ENCODE peak calls at places on chromosomes 6 and 20, in ten cellular contexts. One of them, this sample, is unnamed.

GRCh38 chr20:17634666-17635319 is 47.2 kb downstream of the RRBP1 start:
- DNase-seq in fibroblast of the aortic adventitia: no peak
- DNase-seq in NCI-H2081: no peak
- DNase-seq in GM10248: no peak
- DNase-seq in left cardiac atrium: peak
- DNase-seq in activated naive CD4-positive, alpha-beta T cell: no peak
- DNase-seq in lung: no peak
- DNase-seq in NAMALWA: no peak
- DNase-seq in CD8-positive, alpha-beta memory T cell: no peak
- DNase-seq in HTR-8/SVneo: no peak
- DNase-seq in this sample: no peak

GRCh38 chr20:21361266-21361665 is 36.1 kb downstream of the NKX2-4 start:
- DNase-seq in fibroblast of the aortic adventitia: no peak
- DNase-seq in NCI-H2081: no peak
- DNase-seq in GM10248: no peak
- DNase-seq in left cardiac atrium: no peak
- DNase-seq in activated naive CD4-positive, alpha-beta T cell: no peak
- DNase-seq in lung: no peak
- DNase-seq in NAMALWA: no peak
- DNase-seq in CD8-positive, alpha-beta memory T cell: no peak
- DNase-seq in HTR-8/SVneo: no peak
- DNase-seq in this sample: no peak

GRCh38 chr20:5198651-5198924 is 71.8 kb downstream of the CDS2 start:
- DNase-seq in fibroblast of the aortic adventitia: no peak
- DNase-seq in NCI-H2081: no peak
- DNase-seq in GM10248: no peak
- DNase-seq in left cardiac atrium: no peak
- DNase-seq in activated naive CD4-positive, alpha-beta T cell: no peak
- DNase-seq in lung: no peak
- DNase-seq in NAMALWA: no peak
- DNase-seq in CD8-positive, alpha-beta memory T cell: no peak
- DNase-seq in HTR-8/SVneo: no peak
- DNase-seq in this sample: no peak

GRCh38 chr20:13458860-13459451 is 179.8 kb downstream of the TASP1 start:
- DNase-seq in fibroblast of the aortic adventitia: peak
- DNase-seq in NCI-H2081: peak
- DNase-seq in GM10248: peak
- DNase-seq in left cardiac atrium: no peak
- DNase-seq in activated naive CD4-positive, alpha-beta T cell: no peak
- DNase-seq in lung: no peak
- DNase-seq in NAMALWA: peak
- DNase-seq in CD8-positive, alpha-beta memory T cell: no peak
- DNase-seq in HTR-8/SVneo: peak
- DNase-seq in this sample: no peak

GRCh38 chr20:16317445-16318362 is 255.5 kb downstream of the KIF16B start:
- DNase-seq in fibroblast of the aortic adventitia: no peak
- DNase-seq in NCI-H2081: no peak
- DNase-seq in GM10248: no peak
- DNase-seq in left cardiac atrium: no peak
- DNase-seq in activated naive CD4-positive, alpha-beta T cell: no peak
- DNase-seq in lung: no peak
- DNase-seq in NAMALWA: no peak
- DNase-seq in CD8-positive, alpha-beta memory T cell: no peak
- DNase-seq in HTR-8/SVneo: no peak
- DNase-seq in this sample: no peak

GRCh38 chr6:95365454-95365853 is 211.9 kb upstream of the MANEA start:
- DNase-seq in fibroblast of the aortic adventitia: no peak
- DNase-seq in NCI-H2081: no peak
- DNase-seq in GM10248: no peak
- DNase-seq in left cardiac atrium: no peak
- DNase-seq in activated naive CD4-positive, alpha-beta T cell: no peak
- DNase-seq in lung: no peak
- DNase-seq in NAMALWA: no peak
- DNase-seq in CD8-positive, alpha-beta memory T cell: no peak
- DNase-seq in HTR-8/SVneo: no peak
- DNase-seq in this sample: no peak

GRCh38 chr6:25392372-25392771 is 113.2 kb downstream of the CARMIL1 start:
- DNase-seq in fibroblast of the aortic adventitia: no peak
- DNase-seq in NCI-H2081: no peak
- DNase-seq in GM10248: no peak
- DNase-seq in left cardiac atrium: no peak
- DNase-seq in activated naive CD4-positive, alpha-beta T cell: no peak
- DNase-seq in lung: no peak
- DNase-seq in NAMALWA: no peak
- DNase-seq in CD8-positive, alpha-beta memory T cell: no peak
- DNase-seq in HTR-8/SVneo: no peak
- DNase-seq in this sample: no peak

GRCh38 chr6:101722481-101722880 is 329.0 kb downstream of the GRIK2 start:
- DNase-seq in fibroblast of the aortic adventitia: peak
- DNase-seq in NCI-H2081: no peak
- DNase-seq in GM10248: no peak
- DNase-seq in left cardiac atrium: no peak
- DNase-seq in activated naive CD4-positive, alpha-beta T cell: no peak
- DNase-seq in lung: no peak
- DNase-seq in NAMALWA: no peak
- DNase-seq in CD8-positive, alpha-beta memory T cell: no peak
- DNase-seq in HTR-8/SVneo: no peak
- DNase-seq in this sample: no peak

GRCh38 chr20:3616250-3616649 is 46.9 kb downstream of the GFRA4 start:
- DNase-seq in fibroblast of the aortic adventitia: peak
- DNase-seq in NCI-H2081: no peak
- DNase-seq in GM10248: no peak
- DNase-seq in left cardiac atrium: no peak
- DNase-seq in activated naive CD4-positive, alpha-beta T cell: no peak
- DNase-seq in lung: peak
- DNase-seq in NAMALWA: no peak
- DNase-seq in CD8-positive, alpha-beta memory T cell: no peak
- DNase-seq in HTR-8/SVneo: peak
- DNase-seq in this sample: no peak

GRCh38 chr6:27611451-27611850 is 138.5 kb upstream of the ZNF184 start:
- DNase-seq in fibroblast of the aortic adventitia: no peak
- DNase-seq in NCI-H2081: no peak
- DNase-seq in GM10248: no peak
- DNase-seq in left cardiac atrium: no peak
- DNase-seq in activated naive CD4-positive, alpha-beta T cell: no peak
- DNase-seq in lung: no peak
- DNase-seq in NAMALWA: no peak
- DNase-seq in CD8-positive, alpha-beta memory T cell: no peak
- DNase-seq in HTR-8/SVneo: no peak
- DNase-seq in this sample: no peak

GRCh38 chr20:52983726-52984450 is 11.7 kb downstream of the TSHZ2 start:
- DNase-seq in fibroblast of the aortic adventitia: no peak
- DNase-seq in NCI-H2081: no peak
- DNase-seq in GM10248: no peak
- DNase-seq in left cardiac atrium: no peak
- DNase-seq in activated naive CD4-positive, alpha-beta T cell: no peak
- DNase-seq in lung: no peak
- DNase-seq in NAMALWA: no peak
- DNase-seq in CD8-positive, alpha-beta memory T cell: no peak
- DNase-seq in HTR-8/SVneo: no peak
- DNase-seq in this sample: no peak

GRCh38 chr6:127900935-127901334 is at the start of gene THEMIS:
- DNase-seq in fibroblast of the aortic adventitia: no peak
- DNase-seq in NCI-H2081: no peak
- DNase-seq in GM10248: no peak
- DNase-seq in left cardiac atrium: no peak
- DNase-seq in activated naive CD4-positive, alpha-beta T cell: no peak
- DNase-seq in lung: no peak
- DNase-seq in NAMALWA: no peak
- DNase-seq in CD8-positive, alpha-beta memory T cell: peak
- DNase-seq in HTR-8/SVneo: no peak
- DNase-seq in this sample: no peak

GRCh38 chr6:134253681-134254080 is 64.2 kb downstream of the SGK1 start:
- DNase-seq in fibroblast of the aortic adventitia: peak
- DNase-seq in NCI-H2081: no peak
- DNase-seq in GM10248: no peak
- DNase-seq in left cardiac atrium: no peak
- DNase-seq in activated naive CD4-positive, alpha-beta T cell: no peak
- DNase-seq in lung: no peak
- DNase-seq in NAMALWA: no peak
- DNase-seq in CD8-positive, alpha-beta memory T cell: no peak
- DNase-seq in HTR-8/SVneo: no peak
- DNase-seq in this sample: peak

GRCh38 chr6:123526128-123526527 is 110.6 kb downstream of the TRDN start:
- DNase-seq in fibroblast of the aortic adventitia: no peak
- DNase-seq in NCI-H2081: no peak
- DNase-seq in GM10248: no peak
- DNase-seq in left cardiac atrium: no peak
- DNase-seq in activated naive CD4-positive, alpha-beta T cell: no peak
- DNase-seq in lung: no peak
- DNase-seq in NAMALWA: no peak
- DNase-seq in CD8-positive, alpha-beta memory T cell: no peak
- DNase-seq in HTR-8/SVneo: no peak
- DNase-seq in this sample: no peak

GRCh38 chr6:82624251-82624650 is 260.6 kb downstream of the TPBG start:
- DNase-seq in fibroblast of the aortic adventitia: no peak
- DNase-seq in NCI-H2081: no peak
- DNase-seq in GM10248: no peak
- DNase-seq in left cardiac atrium: no peak
- DNase-seq in activated naive CD4-positive, alpha-beta T cell: no peak
- DNase-seq in lung: no peak
- DNase-seq in NAMALWA: no peak
- DNase-seq in CD8-positive, alpha-beta memory T cell: no peak
- DNase-seq in HTR-8/SVneo: no peak
- DNase-seq in this sample: no peak

GRCh38 chr6:10073326-10073725 is 341.5 kb downstream of the TFAP2A start:
- DNase-seq in fibroblast of the aortic adventitia: no peak
- DNase-seq in NCI-H2081: no peak
- DNase-seq in GM10248: no peak
- DNase-seq in left cardiac atrium: no peak
- DNase-seq in activated naive CD4-positive, alpha-beta T cell: no peak
- DNase-seq in lung: no peak
- DNase-seq in NAMALWA: no peak
- DNase-seq in CD8-positive, alpha-beta memory T cell: no peak
- DNase-seq in HTR-8/SVneo: no peak
- DNase-seq in this sample: no peak

GRCh38 chr20:46588532-46589509 is 38.4 kb upstream of the OCSTAMP start:
- DNase-seq in fibroblast of the aortic adventitia: no peak
- DNase-seq in NCI-H2081: no peak
- DNase-seq in GM10248: peak
- DNase-seq in left cardiac atrium: no peak
- DNase-seq in activated naive CD4-positive, alpha-beta T cell: no peak
- DNase-seq in lung: no peak
- DNase-seq in NAMALWA: no peak
- DNase-seq in CD8-positive, alpha-beta memory T cell: no peak
- DNase-seq in HTR-8/SVneo: no peak
- DNase-seq in this sample: no peak

GRCh38 chr20:40443731-40444130 is 245.3 kb downstream of the MAFB start:
- DNase-seq in fibroblast of the aortic adventitia: no peak
- DNase-seq in NCI-H2081: no peak
- DNase-seq in GM10248: no peak
- DNase-seq in left cardiac atrium: no peak
- DNase-seq in activated naive CD4-positive, alpha-beta T cell: no peak
- DNase-seq in lung: no peak
- DNase-seq in NAMALWA: no peak
- DNase-seq in CD8-positive, alpha-beta memory T cell: no peak
- DNase-seq in HTR-8/SVneo: no peak
- DNase-seq in this sample: no peak

GRCh38 chr6:146905313-146905712 is 298.9 kb upstream of the STXBP5 start:
- DNase-seq in fibroblast of the aortic adventitia: peak
- DNase-seq in NCI-H2081: peak
- DNase-seq in GM10248: no peak
- DNase-seq in left cardiac atrium: no peak
- DNase-seq in activated naive CD4-positive, alpha-beta T cell: no peak
- DNase-seq in lung: no peak
- DNase-seq in NAMALWA: no peak
- DNase-seq in CD8-positive, alpha-beta memory T cell: no peak
- DNase-seq in HTR-8/SVneo: no peak
- DNase-seq in this sample: no peak

GRCh38 chr6:57173886-57174510 is 1.9 kb downstream of the BAG2 start:
- DNase-seq in fibroblast of the aortic adventitia: peak
- DNase-seq in NCI-H2081: no peak
- DNase-seq in GM10248: no peak
- DNase-seq in left cardiac atrium: no peak
- DNase-seq in activated naive CD4-positive, alpha-beta T cell: no peak
- DNase-seq in lung: no peak
- DNase-seq in NAMALWA: peak
- DNase-seq in CD8-positive, alpha-beta memory T cell: no peak
- DNase-seq in HTR-8/SVneo: peak
- DNase-seq in this sample: no peak

GRCh38 chr6:3230275-3231212 is 3.1 kb upstream of the TUBB2B start:
- DNase-seq in fibroblast of the aortic adventitia: peak
- DNase-seq in NCI-H2081: peak
- DNase-seq in GM10248: no peak
- DNase-seq in left cardiac atrium: no peak
- DNase-seq in activated naive CD4-positive, alpha-beta T cell: no peak
- DNase-seq in lung: no peak
- DNase-seq in NAMALWA: no peak
- DNase-seq in CD8-positive, alpha-beta memory T cell: no peak
- DNase-seq in HTR-8/SVneo: no peak
- DNase-seq in this sample: no peak

GRCh38 chr6:30759575-30760239 is 15.4 kb upstream of the IER3 start:
- DNase-seq in fibroblast of the aortic adventitia: peak
- DNase-seq in NCI-H2081: no peak
- DNase-seq in GM10248: no peak
- DNase-seq in left cardiac atrium: no peak
- DNase-seq in activated naive CD4-positive, alpha-beta T cell: no peak
- DNase-seq in lung: no peak
- DNase-seq in NAMALWA: no peak
- DNase-seq in CD8-positive, alpha-beta memory T cell: no peak
- DNase-seq in HTR-8/SVneo: peak
- DNase-seq in this sample: no peak

GRCh38 chr6:83309344-83309743 is 116.2 kb downstream of the RWDD2A start:
- DNase-seq in fibroblast of the aortic adventitia: peak
- DNase-seq in NCI-H2081: no peak
- DNase-seq in GM10248: no peak
- DNase-seq in left cardiac atrium: no peak
- DNase-seq in activated naive CD4-positive, alpha-beta T cell: no peak
- DNase-seq in lung: no peak
- DNase-seq in NAMALWA: no peak
- DNase-seq in CD8-positive, alpha-beta memory T cell: no peak
- DNase-seq in HTR-8/SVneo: no peak
- DNase-seq in this sample: no peak

GRCh38 chr6:45901777-45902650 is 113.6 kb downstream of the CLIC5 start:
- DNase-seq in fibroblast of the aortic adventitia: no peak
- DNase-seq in NCI-H2081: no peak
- DNase-seq in GM10248: no peak
- DNase-seq in left cardiac atrium: no peak
- DNase-seq in activated naive CD4-positive, alpha-beta T cell: no peak
- DNase-seq in lung: no peak
- DNase-seq in NAMALWA: no peak
- DNase-seq in CD8-positive, alpha-beta memory T cell: no peak
- DNase-seq in HTR-8/SVneo: no peak
- DNase-seq in this sample: no peak

GRCh38 chr6:97665410-97665809 is 382.4 kb upstream of the MMS22L start:
- DNase-seq in fibroblast of the aortic adventitia: no peak
- DNase-seq in NCI-H2081: no peak
- DNase-seq in GM10248: no peak
- DNase-seq in left cardiac atrium: no peak
- DNase-seq in activated naive CD4-positive, alpha-beta T cell: no peak
- DNase-seq in lung: no peak
- DNase-seq in NAMALWA: no peak
- DNase-seq in CD8-positive, alpha-beta memory T cell: no peak
- DNase-seq in HTR-8/SVneo: no peak
- DNase-seq in this sample: no peak

GRCh38 chr20:8912731-8913130 is 156.2 kb upstream of the PLCB4 start:
- DNase-seq in fibroblast of the aortic adventitia: no peak
- DNase-seq in NCI-H2081: no peak
- DNase-seq in GM10248: no peak
- DNase-seq in left cardiac atrium: no peak
- DNase-seq in activated naive CD4-positive, alpha-beta T cell: no peak
- DNase-seq in lung: no peak
- DNase-seq in NAMALWA: no peak
- DNase-seq in CD8-positive, alpha-beta memory T cell: no peak
- DNase-seq in HTR-8/SVneo: no peak
- DNase-seq in this sample: no peak

GRCh38 chr6:123127807-123128206 is 131.8 kb downstream of the CLVS2 start:
- DNase-seq in fibroblast of the aortic adventitia: no peak
- DNase-seq in NCI-H2081: no peak
- DNase-seq in GM10248: no peak
- DNase-seq in left cardiac atrium: no peak
- DNase-seq in activated naive CD4-positive, alpha-beta T cell: no peak
- DNase-seq in lung: no peak
- DNase-seq in NAMALWA: peak
- DNase-seq in CD8-positive, alpha-beta memory T cell: no peak
- DNase-seq in HTR-8/SVneo: no peak
- DNase-seq in this sample: no peak

GRCh38 chr20:35662541-35662940 is 2.2 kb downstream of the CPNE1 start:
- DNase-seq in fibroblast of the aortic adventitia: no peak
- DNase-seq in NCI-H2081: no peak
- DNase-seq in GM10248: no peak
- DNase-seq in left cardiac atrium: no peak
- DNase-seq in activated naive CD4-positive, alpha-beta T cell: no peak
- DNase-seq in lung: no peak
- DNase-seq in NAMALWA: peak
- DNase-seq in CD8-positive, alpha-beta memory T cell: no peak
- DNase-seq in HTR-8/SVneo: no peak
- DNase-seq in this sample: no peak